ENCODE peak calls at places on chromosomes 11 and 22, in nine cellular contexts. One of them, this sample, is unnamed.

GRCh38 chr22:23237841-23238240 is 57.5 kb downstream of the BCR start:
- DNase-seq in sigmoid colon: no peak
- DNase-seq in tibial nerve: no peak
- DNase-seq in heart left ventricle: no peak
- DNase-seq in A549: no peak
- DNase-seq in testis: no peak
- DNase-seq in ovary: no peak
- DNase-seq in right lobe of liver: no peak
- DNase-seq in esophagus squamous epithelium: no peak
- DNase-seq in this sample: no peak

GRCh38 chr11:43943931-43944751 is 1.7 kb downstream of the C11orf96 start:
- DNase-seq in sigmoid colon: peak; percentile 74
- DNase-seq in tibial nerve: no peak
- DNase-seq in heart left ventricle: no peak
- DNase-seq in A549: no peak
- DNase-seq in testis: no peak
- DNase-seq in ovary: peak; percentile 72
- DNase-seq in right lobe of liver: peak; percentile 69
- DNase-seq in esophagus squamous epithelium: no peak
- DNase-seq in this sample: no peak

GRCh38 chr11:8722156-8722555 is 39.6 kb downstream of the RPL27A start:
- DNase-seq in sigmoid colon: peak; percentile 79
- DNase-seq in tibial nerve: no peak
- DNase-seq in heart left ventricle: no peak
- DNase-seq in A549: peak; percentile 43
- DNase-seq in testis: no peak
- DNase-seq in ovary: peak; percentile 62
- DNase-seq in right lobe of liver: no peak
- DNase-seq in esophagus squamous epithelium: no peak
- DNase-seq in this sample: no peak

GRCh38 chr11:113176971-113177370 is 137.4 kb upstream of the TTC12 start:
- DNase-seq in sigmoid colon: no peak
- DNase-seq in tibial nerve: no peak
- DNase-seq in heart left ventricle: no peak
- DNase-seq in A549: no peak
- DNase-seq in testis: no peak
- DNase-seq in ovary: no peak
- DNase-seq in right lobe of liver: no peak
- DNase-seq in esophagus squamous epithelium: no peak
- DNase-seq in this sample: no peak

GRCh38 chr11:121213568-121213893 is 79.0 kb upstream of the SC5D start:
- DNase-seq in sigmoid colon: no peak
- DNase-seq in tibial nerve: no peak
- DNase-seq in heart left ventricle: no peak
- DNase-seq in A549: no peak
- DNase-seq in testis: no peak
- DNase-seq in ovary: no peak
- DNase-seq in right lobe of liver: no peak
- DNase-seq in esophagus squamous epithelium: no peak
- DNase-seq in this sample: no peak

GRCh38 chr11:58075781-58076180 is 45.0 kb downstream of the OR6Q1 start:
- DNase-seq in sigmoid colon: no peak
- DNase-seq in tibial nerve: no peak
- DNase-seq in heart left ventricle: no peak
- DNase-seq in A549: no peak
- DNase-seq in testis: no peak
- DNase-seq in ovary: no peak
- DNase-seq in right lobe of liver: no peak
- DNase-seq in esophagus squamous epithelium: no peak
- DNase-seq in this sample: no peak

GRCh38 chr22:29146101-29146560 is 59.6 kb upstream of the EMID1 start:
- DNase-seq in sigmoid colon: peak; percentile 48
- DNase-seq in tibial nerve: no peak
- DNase-seq in heart left ventricle: no peak
- DNase-seq in A549: no peak
- DNase-seq in testis: no peak
- DNase-seq in ovary: no peak
- DNase-seq in right lobe of liver: no peak
- DNase-seq in esophagus squamous epithelium: no peak
- DNase-seq in this sample: no peak

GRCh38 chr11:111361874-111362273 is 17.2 kb downstream of the POU2AF1 start:
- DNase-seq in sigmoid colon: no peak
- DNase-seq in tibial nerve: no peak
- DNase-seq in heart left ventricle: no peak
- DNase-seq in A549: no peak
- DNase-seq in testis: no peak
- DNase-seq in ovary: no peak
- DNase-seq in right lobe of liver: peak; percentile 49
- DNase-seq in esophagus squamous epithelium: no peak
- DNase-seq in this sample: no peak

GRCh38 chr11:14237333-14237988 is 121.5 kb downstream of the RRAS2 start:
- DNase-seq in sigmoid colon: no peak
- DNase-seq in tibial nerve: no peak
- DNase-seq in heart left ventricle: no peak
- DNase-seq in A549: no peak
- DNase-seq in testis: no peak
- DNase-seq in ovary: no peak
- DNase-seq in right lobe of liver: no peak
- DNase-seq in esophagus squamous epithelium: no peak
- DNase-seq in this sample: no peak

DNA sequence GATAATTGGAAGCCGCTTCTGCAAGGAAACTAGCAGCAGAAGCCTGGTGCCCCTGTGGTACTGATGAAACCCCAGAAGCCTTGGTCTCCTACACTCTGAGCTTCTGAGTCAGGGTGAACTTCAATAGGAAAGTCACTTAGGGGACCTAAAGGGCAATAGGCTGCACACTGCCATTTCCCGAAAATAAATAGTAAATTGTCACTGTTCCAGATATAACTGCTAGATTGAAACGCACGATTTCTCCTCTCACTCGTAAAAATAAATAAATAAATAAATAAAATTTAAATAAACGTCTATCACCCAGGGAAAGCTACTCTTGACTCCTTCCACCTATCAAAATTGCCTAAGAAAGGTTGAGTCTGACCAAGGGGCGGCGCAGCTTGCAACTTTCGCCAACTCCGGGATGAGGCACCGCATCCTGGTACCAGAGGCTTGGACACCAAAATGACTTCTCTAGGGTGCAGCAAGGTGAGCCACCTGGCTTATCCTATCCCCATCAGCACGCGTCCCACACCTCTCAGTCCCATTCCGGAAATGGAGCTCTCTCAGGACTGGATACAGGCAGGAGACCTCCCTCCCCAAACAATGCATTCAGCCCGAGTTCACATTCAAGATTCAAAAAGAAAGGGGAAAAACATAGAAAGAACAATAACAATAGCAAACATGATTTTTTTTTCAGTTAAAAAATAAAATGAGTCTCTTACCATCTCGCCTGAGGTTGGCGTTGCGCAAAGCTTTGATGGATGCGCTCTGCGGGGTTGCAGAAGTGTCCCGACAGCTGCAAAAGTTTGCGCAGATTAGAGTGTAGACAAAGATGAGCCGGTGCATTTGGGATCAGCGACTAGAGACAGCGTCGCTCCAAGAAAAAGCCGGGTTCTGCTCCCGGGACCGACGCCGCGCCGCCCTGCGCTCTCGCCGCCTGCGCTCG is 583 bp downstream of the PDGFD start:
- DNase-seq in sigmoid colon: no peak
- DNase-seq in tibial nerve: no peak
- DNase-seq in heart left ventricle: peak; percentile 54
- DNase-seq in A549: peak; percentile 68
- DNase-seq in testis: peak; percentile 45
- DNase-seq in ovary: peak; percentile 67
- DNase-seq in right lobe of liver: no peak
- DNase-seq in esophagus squamous epithelium: no peak
- DNase-seq in this sample: peak; percentile 40
- TF ChIP-seq CTCF in sigmoid colon: no peak
- TF ChIP-seq CTCF in tibial nerve: no peak
- TF ChIP-seq CTCF in heart left ventricle: no peak
- TF ChIP-seq CTCF in A549: no peak
- TF ChIP-seq CTCF in testis: no peak
- TF ChIP-seq CTCF in ovary: no peak
- TF ChIP-seq CTCF in right lobe of liver: no peak
- TF ChIP-seq CTCF in esophagus squamous epithelium: no peak
- TF ChIP-seq CTCF in this sample: peak; percentile 4

GRCh38 chr11:40328890-40329617 is 1130.4 kb downstream of the LRRC4C start:
- DNase-seq in sigmoid colon: peak; percentile 77
- DNase-seq in tibial nerve: no peak
- DNase-seq in heart left ventricle: peak; percentile 57
- DNase-seq in A549: peak; percentile 98
- DNase-seq in testis: no peak
- DNase-seq in ovary: no peak
- DNase-seq in right lobe of liver: peak; percentile 54
- DNase-seq in esophagus squamous epithelium: no peak
- DNase-seq in this sample: peak; percentile 60
- TF ChIP-seq POLR2A in sigmoid colon: no peak
- TF ChIP-seq POLR2A in tibial nerve: no peak
- TF ChIP-seq POLR2A in heart left ventricle: no peak
- TF ChIP-seq POLR2A in A549: no peak
- TF ChIP-seq POLR2A in testis: no peak
- TF ChIP-seq POLR2A in ovary: no peak
- TF ChIP-seq POLR2A in right lobe of liver: no peak
- TF ChIP-seq POLR2A in esophagus squamous epithelium: no peak
- TF ChIP-seq POLR2A in this sample: no peak

DNA sequence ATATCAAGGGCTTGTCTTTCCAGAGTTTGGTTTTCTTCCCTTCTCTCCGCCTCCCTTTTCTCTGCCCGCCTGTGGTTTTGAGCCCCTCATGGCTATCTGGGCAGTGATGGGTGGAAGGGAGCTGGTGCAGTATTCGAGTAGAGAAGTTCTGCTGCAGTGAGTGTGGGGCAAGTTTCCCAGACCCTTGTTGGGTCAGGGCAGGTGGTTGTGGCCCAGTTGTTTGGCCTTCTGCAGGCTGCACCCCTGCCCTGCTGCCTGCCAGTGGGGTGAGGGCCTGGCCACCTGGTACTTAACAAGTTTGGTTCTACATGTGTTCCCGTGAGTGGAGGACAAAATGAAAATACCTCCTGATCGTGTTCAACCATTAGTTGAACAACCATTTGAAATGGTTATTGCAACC is 65.2 kb downstream of the PTPRJ start:
- DNase-seq in sigmoid colon: no peak
- DNase-seq in tibial nerve: no peak
- DNase-seq in heart left ventricle: no peak
- DNase-seq in A549: no peak
- DNase-seq in testis: no peak
- DNase-seq in ovary: no peak
- DNase-seq in right lobe of liver: no peak
- DNase-seq in esophagus squamous epithelium: no peak
- DNase-seq in this sample: no peak
- H3K4me1 ChIP-seq in sigmoid colon: peaks cover 5% of the 10 kb centered on the region
- H3K4me1 ChIP-seq in tibial nerve: peaks cover 82% of the 10 kb centered on the region
- H3K4me1 ChIP-seq in heart left ventricle: peaks cover 82% of the 10 kb centered on the region
- H3K4me1 ChIP-seq in A549: peaks cover 59% of the 10 kb centered on the region
- H3K4me1 ChIP-seq in testis: no peaks in the 10 kb centered on the region
- H3K4me1 ChIP-seq in ovary: no peaks in the 10 kb centered on the region
- H3K4me1 ChIP-seq in right lobe of liver: peaks cover 43% of the 10 kb centered on the region
- H3K4me1 ChIP-seq in esophagus squamous epithelium: peaks cover 12% of the 10 kb centered on the region
- H3K4me1 ChIP-seq in this sample: peaks cover 19% of the 10 kb centered on the region

DNA sequence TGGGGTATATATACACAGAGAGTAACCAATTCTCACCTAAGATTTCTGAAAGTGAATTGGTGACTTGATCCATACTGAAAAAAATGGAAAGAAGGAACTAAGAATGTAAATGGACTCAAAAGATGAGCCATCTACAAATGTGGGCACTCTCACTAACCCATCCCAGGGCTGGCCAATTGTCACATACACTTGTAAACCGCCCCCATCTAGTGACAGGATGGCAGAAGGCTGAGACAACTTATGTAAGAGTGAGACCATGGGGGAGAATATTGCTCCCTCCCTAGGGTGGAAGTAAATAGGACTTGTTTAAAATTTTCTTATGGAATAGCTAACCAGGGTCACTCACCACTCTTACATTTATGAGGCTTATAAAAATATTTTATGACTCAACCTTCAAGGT is 377.1 kb upstream of the ISX start:
- DNase-seq in sigmoid colon: no peak
- DNase-seq in tibial nerve: no peak
- DNase-seq in heart left ventricle: no peak
- DNase-seq in A549: no peak
- DNase-seq in testis: no peak
- DNase-seq in ovary: no peak
- DNase-seq in right lobe of liver: no peak
- DNase-seq in esophagus squamous epithelium: no peak
- DNase-seq in this sample: no peak
- TF ChIP-seq CTCF in sigmoid colon: no peak
- TF ChIP-seq CTCF in tibial nerve: no peak
- TF ChIP-seq CTCF in heart left ventricle: no peak
- TF ChIP-seq CTCF in A549: no peak
- TF ChIP-seq CTCF in testis: no peak
- TF ChIP-seq CTCF in ovary: no peak
- TF ChIP-seq CTCF in right lobe of liver: no peak
- TF ChIP-seq CTCF in esophagus squamous epithelium: no peak
- TF ChIP-seq CTCF in this sample: no peak

GRCh38 chr11:67289226-67289650 is at the start of gene ANKRD13D:
- DNase-seq in sigmoid colon: peak; percentile 73
- DNase-seq in tibial nerve: no peak
- DNase-seq in heart left ventricle: no peak
- DNase-seq in A549: no peak
- DNase-seq in testis: no peak
- DNase-seq in ovary: no peak
- DNase-seq in right lobe of liver: no peak
- DNase-seq in esophagus squamous epithelium: no peak
- DNase-seq in this sample: no peak
- TF ChIP-seq POLR2A in sigmoid colon: no peak
- TF ChIP-seq POLR2A in tibial nerve: no peak
- TF ChIP-seq POLR2A in heart left ventricle: no peak
- TF ChIP-seq POLR2A in A549: peak; percentile 28
- TF ChIP-seq POLR2A in testis: no peak
- TF ChIP-seq POLR2A in ovary: no peak
- TF ChIP-seq POLR2A in right lobe of liver: no peak
- TF ChIP-seq POLR2A in esophagus squamous epithelium: no peak
- TF ChIP-seq POLR2A in this sample: no peak

GRCh38 chr11:21552910-21553309 is 640.0 kb upstream of the ANO5 start:
- DNase-seq in sigmoid colon: no peak
- DNase-seq in tibial nerve: no peak
- DNase-seq in heart left ventricle: no peak
- DNase-seq in A549: peak; percentile 67
- DNase-seq in testis: no peak
- DNase-seq in ovary: no peak
- DNase-seq in right lobe of liver: no peak
- DNase-seq in esophagus squamous epithelium: no peak
- DNase-seq in this sample: no peak

GRCh38 chr11:21556936-21557335 is 635.9 kb upstream of the ANO5 start:
- DNase-seq in sigmoid colon: no peak
- DNase-seq in tibial nerve: no peak
- DNase-seq in heart left ventricle: no peak
- DNase-seq in A549: no peak
- DNase-seq in testis: no peak
- DNase-seq in ovary: no peak
- DNase-seq in right lobe of liver: no peak
- DNase-seq in esophagus squamous epithelium: no peak
- DNase-seq in this sample: no peak

GRCh38 chr11:21554284-21554683 is 638.6 kb upstream of the ANO5 start:
- DNase-seq in sigmoid colon: no peak
- DNase-seq in tibial nerve: no peak
- DNase-seq in heart left ventricle: no peak
- DNase-seq in A549: no peak
- DNase-seq in testis: no peak
- DNase-seq in ovary: no peak
- DNase-seq in right lobe of liver: no peak
- DNase-seq in esophagus squamous epithelium: no peak
- DNase-seq in this sample: no peak
- H3K4me1 ChIP-seq in sigmoid colon: no peaks in the 10 kb centered on the region
- H3K4me1 ChIP-seq in tibial nerve: no peaks in the 10 kb centered on the region
- H3K4me1 ChIP-seq in heart left ventricle: no peaks in the 10 kb centered on the region
- H3K4me1 ChIP-seq in A549: peaks cover 32% of the 10 kb centered on the region
- H3K4me1 ChIP-seq in testis: no peaks in the 10 kb centered on the region
- H3K4me1 ChIP-seq in ovary: no peaks in the 10 kb centered on the region
- H3K4me1 ChIP-seq in right lobe of liver: no peaks in the 10 kb centered on the region
- H3K4me1 ChIP-seq in esophagus squamous epithelium: peaks cover 4% of the 10 kb centered on the region
- H3K4me1 ChIP-seq in this sample: peaks cover 13% of the 10 kb centered on the region

This sample was measured in body of pancreas.